ENCODE peak calls at places on chromosomes 2 and 18, in five cellular contexts. A, M, N, G and D are unnamed samples. For H3K4me1, the result is how much of the 10 kb centered on the place peaks cover.

GRCh38 chr2:144350151-144350802 is 169.6 kb downstream of the ZEB2 start:
- DNase-seq in A (no peak), M (no peak), N (no peak), G (no peak), D (peak)

GRCh38 chr18:2878656-2879330 is 32.0 kb downstream of the EMILIN2 start:
- DNase-seq in A (no peak), M (no peak), N (no peak), G (no peak), D (no peak)

GRCh38 chr2:200383380-200384110 is 77.1 kb downstream of the SPATS2L start:
- DNase-seq in A (no peak), M (no peak), N (no peak), G (no peak), D (peak)

GRCh38 chr2:96906719-96907404 is 37.0 kb upstream of the SEMA4C start:
- DNase-seq in A (peak), M (peak), N (no peak), G (no peak), D (peak)

GRCh38 chr2:64491426-64491825 is 32.7 kb upstream of the AFTPH start:
- DNase-seq in A (no peak), M (no peak), N (no peak), G (no peak), D (peak)

GRCh38 chr18:66826211-66826610 is 222.3 kb upstream of the CDH19 start:
- DNase-seq in A (no peak), M (no peak), N (no peak), G (no peak), D (no peak)

GRCh38 chr2:168897449-168897848 is 3.6 kb upstream of the G6PC2 start:
- DNase-seq in A (no peak), M (no peak), N (no peak), G (no peak), D (no peak)

GRCh38 chr2:96550787-96551604 is 14.4 kb downstream of the ARID5A start:
- DNase-seq in A (peak), M (no peak), N (no peak), G (no peak), D (no peak)

GRCh38 chr2:213220967-213221603 is 63.2 kb upstream of the SPAG16 start:
- DNase-seq in A (no peak), M (no peak), N (no peak), G (no peak), D (no peak)

GRCh38 chr2:20065885-20066602 is 14.6 kb upstream of the LAPTM4A start:
- DNase-seq in A (peak), M (peak), N (peak), G (no peak), D (peak)

GRCh38 chr18:76450452-76450851 is 44.6 kb downstream of the ZNF516 start:
- DNase-seq in A (peak), M (no peak), N (no peak), G (no peak), D (peak)

GRCh38 chr2:69715964-69716363 is 26.0 kb upstream of the ANXA4 start:
- DNase-seq in A (peak), M (no peak), N (no peak), G (no peak), D (peak)

GRCh38 chr2:96143848-96144480 is 1.3 kb downstream of the DUSP2 start:
- DNase-seq in A (peak), M (no peak), N (no peak), G (no peak), D (no peak)

GRCh38 chr2:146370821-146371220 is 1474.0 kb upstream of the ACVR2A start:
- DNase-seq in A (peak), M (no peak), N (no peak), G (no peak), D (peak)

GRCh38 chr2:219959471-219959870 is 332.0 kb downstream of the SLC4A3 start:
- DNase-seq in A (no peak), M (no peak), N (no peak), G (no peak), D (peak)

GRCh38 chr2:217974389-217975005 is 28.3 kb downstream of the TNS1 start:
- DNase-seq in A (no peak), M (no peak), N (no peak), G (no peak), D (no peak)

GRCh38 chr18:28411806-28412205 is 234.9 kb upstream of the CDH2 start:
- DNase-seq in A (peak), M (peak), N (no peak), G (no peak), D (peak)

GRCh38 chr2:177322801-177323261 is 58.3 kb upstream of the NFE2L2 start:
- DNase-seq in A (no peak), M (no peak), N (peak), G (no peak), D (no peak)

GRCh38 chr2:237872178-237872887 is 12.9 kb downstream of the RAMP1 start:
- DNase-seq in A (no peak), M (peak), N (no peak), G (no peak), D (no peak)

GRCh38 chr18:66993492-66993891 is 389.6 kb upstream of the CDH19 start:
- DNase-seq in A (no peak), M (no peak), N (no peak), G (no peak), D (no peak)

GRCh38 chr2:88671786-88672427 is 19.6 kb upstream of the RPIA start:
- DNase-seq in A (peak), M (no peak), N (peak), G (no peak), D (peak)

GRCh38 chr2:1717129-1717528 is 27.2 kb downstream of the PXDN start:
- DNase-seq in A (no peak), M (peak), N (peak), G (no peak), D (peak)

GRCh38 chr2:127649684-127650040 is 3.7 kb downstream of the GPR17 start:
- DNase-seq in A (peak), M (peak), N (peak), G (peak), D (peak)

GRCh38 chr2:85019121-85019520 is 48.2 kb downstream of the KCMF1 start:
- DNase-seq in A (no peak), M (no peak), N (no peak), G (no peak), D (no peak)

GRCh38 chr2:181742908-181743722 is 62.8 kb upstream of the NEUROD1 start:
- DNase-seq in A (no peak), M (no peak), N (peak), G (peak), D (peak)

GRCh38 chr2:143246815-143247744 is 117.9 kb downstream of the ARHGAP15 start:
- DNase-seq in A (no peak), M (no peak), N (no peak), G (no peak), D (no peak)

GRCh38 chr18:71426441-71426840 is 1117.7 kb downstream of the CBLN2 start:
- DNase-seq in A (no peak), M (no peak), N (no peak), G (no peak), D (no peak)

GRCh38 chr2:48600204-48600813 is 17.3 kb upstream of the GTF2A1L start:
- DNase-seq in A (no peak), M (no peak), N (no peak), G (no peak), D (peak)

GRCh38 chr18:49875783-49876182 is 62.5 kb upstream of the ACAA2 start:
- DNase-seq in A (no peak), M (no peak), N (no peak), G (no peak), D (no peak)

GRCh38 chr2:238216651-238217184 is 13.2 kb upstream of the ILKAP start:
- DNase-seq in A (no peak), M (no peak), N (no peak), G (no peak), D (no peak)

GRCh38 chr2:88748005-88748404 is 56.5 kb downstream of the RPIA start:
- DNase-seq in A (no peak), M (no peak), N (no peak), G (no peak), D (no peak)

GRCh38 chr2:47033102-47033880 is 117.7 kb upstream of the MCFD2 start:
- DNase-seq in A (peak), M (peak), N (no peak), G (no peak), D (peak)
- H3K4me1 ChIP-seq in A (under half), M (under half), N (half or more), G (under half), D (under half)

GRCh38 chr2:6923319-6923718 is 6.1 kb downstream of the RNF144A start:
- DNase-seq in A (no peak), M (no peak), N (no peak), G (no peak), D (no peak)

GRCh38 chr2:6927186-6927585 is 10.0 kb downstream of the RNF144A start:
- DNase-seq in A (no peak), M (no peak), N (no peak), G (no peak), D (no peak)

GRCh38 chr2:6926071-6926732 is 9.0 kb downstream of the RNF144A start:
- DNase-seq in A (no peak), M (no peak), N (no peak), G (no peak), D (no peak)

GRCh38 chr2:6924101-6924917 is 7.1 kb downstream of the RNF144A start:
- DNase-seq in A (no peak), M (no peak), N (no peak), G (no peak), D (no peak)

GRCh38 chr2:6924918-6925194 is 7.6 kb downstream of the RNF144A start:
- DNase-seq in A (no peak), M (no peak), N (no peak), G (no peak), D (no peak)
- H3K4me1 ChIP-seq in A (under half), M (under half), N (under half), G (half or more), D (under half)

DNA sequence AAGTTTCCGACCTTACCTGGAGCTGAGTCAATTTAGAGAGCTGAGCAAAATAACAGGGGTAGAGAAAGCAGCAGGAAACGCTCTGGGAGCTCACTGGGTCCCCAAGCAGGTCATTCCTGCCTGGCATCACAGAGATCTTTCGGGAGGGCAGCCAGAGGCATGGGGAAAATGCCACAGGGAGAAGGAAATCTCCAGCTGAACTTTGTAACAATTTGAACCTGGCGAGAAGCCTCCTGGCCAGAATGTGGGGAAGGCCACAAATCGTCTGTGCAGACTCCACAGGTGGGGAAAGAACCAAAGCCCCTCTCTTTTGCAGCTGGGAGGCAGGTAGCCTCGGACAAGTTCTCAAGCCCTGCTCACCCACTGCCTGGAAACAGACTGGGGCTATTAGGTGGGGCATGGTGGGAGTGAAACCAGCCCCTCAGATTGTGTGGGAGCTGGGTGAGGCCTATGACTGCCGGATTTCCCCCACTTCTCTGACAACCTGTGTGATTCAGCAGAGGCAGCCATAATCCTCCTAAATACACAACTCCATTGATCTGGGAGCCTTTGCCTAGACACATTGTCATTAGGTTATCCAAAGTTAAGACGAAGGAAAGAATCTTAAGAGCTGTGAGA is 53.9 kb downstream of the INO80D start:
- DNase-seq in A (no peak), M (no peak), N (no peak), G (no peak), D (no peak)
- H3K4me1 ChIP-seq in A (under half), M (under half), N (under half), G (under half), D (under half)

GRCh38 chr18:78855188-78855587 is 124.4 kb upstream of the SALL3 start:
- DNase-seq in A (no peak), M (no peak), N (no peak), G (no peak), D (no peak)

GRCh38 chr18:78856569-78857200 is 122.9 kb upstream of the SALL3 start:
- DNase-seq in A (peak), M (no peak), N (no peak), G (no peak), D (no peak)

GRCh38 chr18:78857252-78858150 is 122.1 kb upstream of the SALL3 start:
- DNase-seq in A (no peak), M (no peak), N (no peak), G (no peak), D (no peak)

GRCh38 chr18:78849458-78849857 is 130.2 kb upstream of the SALL3 start:
- DNase-seq in A (no peak), M (no peak), N (no peak), G (no peak), D (no peak)

GRCh38 chr18:78853341-78853740 is 126.3 kb upstream of the SALL3 start:
- DNase-seq in A (no peak), M (no peak), N (no peak), G (no peak), D (no peak)
- H3K4me1 ChIP-seq in A (under half), M (under half), N (under half), G (under half), D (under half)

GRCh38 chr2:74201596-74201995 is 3.2 kb downstream of the MTHFD2 start:
- DNase-seq in A (peak), M (no peak), N (no peak), G (no peak), D (peak)
- H3K4me1 ChIP-seq in A (under half), M (under half), N (under half), G (under half), D (under half)

DNA sequence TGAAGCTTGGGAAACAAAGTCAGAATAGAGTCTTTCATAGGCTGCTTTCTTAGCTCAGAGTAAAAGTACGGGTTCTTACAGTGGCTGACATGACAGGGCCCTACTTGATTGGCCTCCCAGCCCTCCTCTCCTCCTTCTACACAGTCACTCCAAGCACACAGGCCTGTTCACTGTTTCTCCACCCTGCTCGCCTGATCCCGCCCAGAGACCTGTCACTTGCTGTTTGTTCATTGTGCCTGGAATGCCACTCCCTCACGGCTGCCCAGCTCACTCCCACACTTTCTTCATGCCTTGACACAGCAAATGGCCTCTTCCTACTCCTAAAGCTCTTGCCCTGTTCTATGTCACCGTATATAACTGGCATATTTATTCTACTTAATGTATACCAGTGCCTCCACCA is 104.8 kb downstream of the MAP4K4 start:
- DNase-seq in A (no peak), M (no peak), N (no peak), G (no peak), D (no peak)
- H3K4me1 ChIP-seq in A (under half), M (under half), N (half or more), G (under half), D (half or more)

GRCh38 chr2:201858781-201859180 is 52.4 kb downstream of the CDK15 start:
- DNase-seq in A (peak), M (peak), N (peak), G (no peak), D (peak)
- H3K4me1 ChIP-seq in A (half or more), M (under half), N (under half), G (under half), D (under half)

DNA sequence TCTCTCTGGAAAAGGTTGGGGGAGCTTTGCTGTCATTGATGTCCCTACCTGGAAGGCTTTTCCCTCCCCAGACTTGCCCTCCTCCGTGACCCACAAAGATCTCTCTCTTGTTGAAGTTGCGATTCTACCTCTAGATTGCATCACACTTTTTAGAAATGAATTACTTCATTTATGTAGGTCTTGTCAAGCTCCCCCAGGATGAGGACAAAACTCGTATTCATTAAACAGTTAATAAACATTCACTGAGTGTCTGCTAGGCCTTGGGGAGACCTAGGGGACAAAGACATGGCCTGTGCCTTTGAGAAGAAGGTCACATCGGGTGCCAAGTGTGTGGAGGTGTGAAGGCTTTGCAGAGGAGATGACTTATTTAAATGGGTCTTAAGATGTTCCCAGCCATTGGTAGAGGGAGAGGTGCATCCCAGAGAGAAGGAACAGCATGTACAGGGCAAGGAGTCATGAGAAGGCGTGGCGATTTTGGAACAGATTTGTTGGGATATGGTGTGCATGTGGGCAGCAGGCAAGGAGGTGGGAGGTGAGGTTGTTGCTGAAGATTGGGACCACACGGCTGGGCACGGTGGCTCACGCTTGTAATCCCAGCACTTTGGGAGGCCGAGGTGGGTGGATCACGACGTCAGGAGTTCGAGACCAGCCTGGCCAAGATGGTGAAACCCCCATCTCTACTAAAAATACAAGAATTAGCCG is 9.8 kb upstream of the YWHAQ start:
- DNase-seq in A (peak), M (no peak), N (no peak), G (no peak), D (no peak)
- H3K4me1 ChIP-seq in A (under half), M (under half), N (under half), G (under half), D (under half)

GRCh38 chr18:11951390-11951851 is 29.9 kb upstream of the IMPA2 start:
- DNase-seq in A (no peak), M (no peak), N (no peak), G (no peak), D (no peak)

GRCh38 chr18:11956371-11957308 is 24.7 kb upstream of the IMPA2 start:
- DNase-seq in A (peak), M (no peak), N (no peak), G (no peak), D (no peak)

GRCh38 chr18:11955299-11956029 is 25.8 kb upstream of the IMPA2 start:
- DNase-seq in A (peak), M (no peak), N (no peak), G (no peak), D (peak)

GRCh38 chr18:11950824-11951223 is 30.5 kb upstream of the IMPA2 start:
- DNase-seq in A (no peak), M (no peak), N (no peak), G (no peak), D (no peak)

DNA sequence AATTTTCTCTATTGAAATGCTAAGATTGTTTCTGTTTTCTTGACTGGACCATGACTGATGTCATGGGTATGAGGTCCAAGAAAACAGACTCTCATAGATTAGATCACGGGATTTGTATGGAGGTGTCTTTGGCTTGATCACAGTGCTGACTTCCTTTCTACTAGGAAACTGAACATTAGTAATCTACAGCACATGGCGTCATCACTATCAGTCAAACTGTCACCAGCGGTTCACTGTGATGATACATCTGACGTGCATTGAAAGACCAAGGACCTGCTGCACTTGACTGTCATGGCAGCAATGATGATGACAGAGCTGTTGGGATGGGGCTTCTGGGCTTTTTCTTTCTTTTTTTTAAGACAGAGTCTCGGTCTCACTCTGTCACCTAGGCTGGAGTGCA is 28.2 kb upstream of the IMPA2 start:
- DNase-seq in A (no peak), M (no peak), N (no peak), G (no peak), D (no peak)
- H3K4me1 ChIP-seq in A (under half), M (under half), N (under half), G (under half), D (under half)